ENCODE peak calls at places on chromosomes 7 and 10, in nine cellular contexts. D, C, M, Q, T, Y, V, S and X are unnamed samples.

GRCh38 chr10:3096149-3096548 is 28.8 kb downstream of the PFKP start:
- DNase-seq in D (peak), C (no peak), M (no peak), Q (no peak), T (peak), Y (no peak), V (no peak), S (no peak), X (peak)

GRCh38 chr10:126561499-126562208 is 108.8 kb downstream of the C10orf90 start:
- DNase-seq in D (no peak), C (no peak), M (no peak), Q (no peak), T (peak), Y (no peak), V (no peak), S (no peak), X (no peak)

GRCh38 chr7:135510603-135511183 is 791 bp upstream of the CNOT4 start:
- DNase-seq in D (no peak), C (no peak), M (peak), Q (no peak), T (peak), Y (no peak), V (peak), S (peak), X (peak)

GRCh38 chr10:128930422-128930821 is 536.6 kb upstream of the MGMT start:
- DNase-seq in D (no peak), C (no peak), M (no peak), Q (no peak), T (no peak), Y (no peak), V (no peak), S (no peak), X (no peak)

GRCh38 chr10:11595395-11595692 is 16.1 kb downstream of the USP6NL start:
- DNase-seq in D (peak), C (no peak), M (no peak), Q (no peak), T (peak), Y (no peak), V (no peak), S (no peak), X (peak)

GRCh38 chr10:68082815-68083395 is 7.8 kb upstream of the HERC4 start:
- DNase-seq in D (peak), C (no peak), M (no peak), Q (no peak), T (peak), Y (no peak), V (peak), S (no peak), X (peak)

GRCh38 chr10:48792121-48792520 is 107.4 kb downstream of the WDFY4 start:
- DNase-seq in D (no peak), C (no peak), M (no peak), Q (no peak), T (no peak), Y (no peak), V (no peak), S (no peak), X (no peak)

GRCh38 chr10:48594799-48595198 is 10.1 kb downstream of the ARHGAP22 start:
- DNase-seq in D (no peak), C (no peak), M (no peak), Q (no peak), T (no peak), Y (no peak), V (no peak), S (no peak), X (no peak)

GRCh38 chr10:19749185-19749729 is 67.0 kb upstream of the PLXDC2 start:
- DNase-seq in D (peak), C (no peak), M (no peak), Q (no peak), T (no peak), Y (no peak), V (no peak), S (no peak), X (peak)

GRCh38 chr10:93152136-93152535 is 78.4 kb downstream of the CYP26A1 start:
- DNase-seq in D (peak), C (no peak), M (no peak), Q (no peak), T (peak), Y (no peak), V (peak), S (no peak), X (peak)

GRCh38 chr7:74104702-74105101 is 21.1 kb downstream of the LIMK1 start:
- DNase-seq in D (peak), C (no peak), M (no peak), Q (no peak), T (peak), Y (no peak), V (peak), S (no peak), X (no peak)

GRCh38 chr10:96764345-96764744 is 44.0 kb upstream of the PIK3AP1 start:
- DNase-seq in D (no peak), C (no peak), M (no peak), Q (no peak), T (no peak), Y (no peak), V (no peak), S (no peak), X (no peak)

GRCh38 chr7:69434350-69434749 is 163.9 kb upstream of the AUTS2 start:
- DNase-seq in D (peak), C (no peak), M (no peak), Q (no peak), T (peak), Y (no peak), V (no peak), S (no peak), X (peak)

GRCh38 chr7:48004023-48004422 is 24.6 kb upstream of the HUS1 start:
- DNase-seq in D (no peak), C (no peak), M (no peak), Q (no peak), T (no peak), Y (no peak), V (no peak), S (no peak), X (no peak)

GRCh38 chr10:61752111-61753011 is 89.6 kb downstream of the CABCOCO1 start:
- DNase-seq in D (peak), C (no peak), M (no peak), Q (no peak), T (peak), Y (no peak), V (peak), S (no peak), X (peak)

GRCh38 chr7:45089314-45089891 is 634 bp upstream of the NACAD start:
- DNase-seq in D (no peak), C (peak), M (peak), Q (peak), T (peak), Y (peak), V (peak), S (peak), X (peak)